ENCODE peak calls at places on chromosomes 5 and 9, in five cellular contexts. G is ureter; L is SW480; P is cerebellum; J is stimulated activated CD8-positive, alpha-beta memory T cell treated with anti-CD3 and anti-CD28 coated beads, Interleukin-7, amount 100 ng/mL, for 4 hours. H is an unnamed sample.

GRCh38 chr5:129820-130219 is 37.9 kb downstream of the PLEKHG4B start:
- DNase-seq in P (no peak), G (no peak), L (peak), J (no peak), H (no peak)

GRCh38 chr9:90830977-90831376 is 29.4 kb downstream of the SYK start:
- DNase-seq in G (no peak), L (no peak), J (no peak), P (no peak), H (peak)

GRCh38 chr9:15735083-15735974 is 182.5 kb downstream of the CCDC171 start:
- DNase-seq in L (no peak), G (no peak), J (no peak), P (no peak), H (no peak)

GRCh38 chr9:125558453-125559084 is 148.4 kb downstream of the MAPKAP1 start:
- DNase-seq in J (peak), G (peak), L (peak), P (no peak), H (peak)

GRCh38 chr5:15598294-15598902 is 98.4 kb downstream of the FBXL7 start:
- DNase-seq in J (no peak), P (no peak), G (no peak), L (no peak), H (peak)

GRCh38 chr5:171313481-171314206 is 4.6 kb downstream of the TLX3 start:
- DNase-seq in P (no peak), G (no peak), L (no peak), J (no peak), H (peak)

GRCh38 chr5:132253452-132254320 is 3.8 kb upstream of the PDLIM4 start:
- DNase-seq in G (peak), P (no peak), L (no peak), J (no peak), H (peak)

GRCh38 chr5:54717870-54718269 is 200.3 kb downstream of the SNX18 start:
- DNase-seq in G (no peak), P (no peak), L (no peak), J (no peak), H (no peak)

GRCh38 chr9:13267743-13268142 is 11.7 kb downstream of the MPDZ start:
- DNase-seq in J (no peak), L (no peak), P (no peak), G (no peak), H (no peak)

GRCh38 chr9:138065287-138065686 is 187.7 kb downstream of the CACNA1B start:
- DNase-seq in P (no peak), J (no peak), G (no peak), L (no peak), H (no peak)

GRCh38 chr5:172713113-172713808 is 57.7 kb downstream of the DUSP1 start:
- DNase-seq in G (no peak), J (peak), L (no peak), P (peak), H (peak)

GRCh38 chr5:40676643-40677333 is 2.9 kb upstream of the PTGER4 start:
- DNase-seq in L (peak), J (no peak), P (no peak), G (no peak), H (peak)

GRCh38 chr5:14168139-14168792 is 25.1 kb downstream of the TRIO start:
- DNase-seq in J (no peak), G (no peak), P (no peak), L (no peak), H (peak)

GRCh38 chr9:121902483-121903135 is 190.5 kb downstream of the TTLL11 start:
- DNase-seq in L (no peak), P (no peak), G (no peak), J (no peak), H (no peak)

GRCh38 chr5:103218164-103218563 is 40.4 kb upstream of the MACIR start:
- DNase-seq in L (no peak), P (no peak), G (no peak), J (no peak), H (no peak)

GRCh38 chr5:93503598-93504067 is 77.4 kb downstream of the NR2F1-AS1 start:
- DNase-seq in G (no peak), P (no peak), L (no peak), J (no peak), H (no peak)

GRCh38 chr9:21802418-21803000 is at the start of gene MTAP:
- DNase-seq in G (peak), J (peak), P (peak), L (peak), H (peak)

GRCh38 chr5:56026863-56027300 is 32.1 kb upstream of the IL6ST start:
- DNase-seq in J (no peak), G (no peak), L (no peak), P (no peak), H (no peak)

GRCh38 chr5:61280205-61280604 is 51.9 kb upstream of the ZSWIM6 start:
- DNase-seq in J (no peak), P (no peak), L (peak), G (no peak), H (peak)

GRCh38 chr9:130201974-130202373 is 29.8 kb downstream of the NCS1 start:
- DNase-seq in L (no peak), J (no peak), G (no peak), P (no peak), H (no peak)

GRCh38 chr5:5244581-5244980 is 104.5 kb downstream of the ADAMTS16 start:
- DNase-seq in J (no peak), L (no peak), P (no peak), G (no peak), H (no peak)

GRCh38 chr9:121725008-121725795 is 73.8 kb downstream of the DAB2IP start:
- DNase-seq in P (peak), L (no peak), G (peak), J (no peak), H (peak)

GRCh38 chr5:148790545-148791333 is 35.7 kb upstream of the ADRB2 start:
- DNase-seq in G (no peak), J (no peak), P (no peak), L (peak), H (no peak)

GRCh38 chr5:132294728-132295504 is 722 bp downstream of the SLC22A4 start:
- DNase-seq in J (peak), P (no peak), L (peak), G (peak), H (peak)

GRCh38 chr5:27312291-27312690 is 273.9 kb upstream of the CDH9 start:
- DNase-seq in P (no peak), G (no peak), L (no peak), J (no peak), H (no peak)

GRCh38 chr9:98117984-98118639 is 910 bp downstream of the TRIM14 start:
- DNase-seq in L (peak), J (peak), G (no peak), P (no peak), H (peak)

GRCh38 chr9:130905125-130905901 is 8.7 kb upstream of the QRFP start:
- DNase-seq in P (no peak), G (no peak), L (no peak), J (no peak), H (no peak)

GRCh38 chr9:125146247-125146646 is 2.9 kb upstream of the SCAI start:
- DNase-seq in P (no peak), L (no peak), G (no peak), J (no peak), H (no peak)

GRCh38 chr5:35822541-35822940 is 34.1 kb upstream of the IL7R start:
- DNase-seq in P (no peak), L (no peak), J (no peak), G (no peak), H (no peak)

GRCh38 chr9:71446499-71447411 is 321.6 kb downstream of the CEMIP2 start:
- DNase-seq in J (no peak), P (peak), G (peak), L (peak), H (peak)

GRCh38 chr9:137492464-137493162 is 33.5 kb upstream of the NSMF start:
- DNase-seq in G (no peak), J (no peak), L (peak), P (no peak), H (peak)

GRCh38 chr5:36403601-36404311 is 102.1 kb upstream of the RANBP3L start:
- DNase-seq in J (no peak), P (peak), L (no peak), G (no peak), H (no peak)

GRCh38 chr5:147455321-147455720 is 54.5 kb downstream of the DPYSL3 start:
- DNase-seq in J (no peak), P (no peak), G (peak), L (peak), H (no peak)

GRCh38 chr5:87119588-87119987 is 148.1 kb upstream of the RASA1 start:
- DNase-seq in L (no peak), P (no peak), J (no peak), G (no peak), H (no peak)

GRCh38 chr9:117249799-117250198 is 165.1 kb downstream of the ASTN2 start:
- DNase-seq in L (no peak), P (no peak), J (no peak), G (no peak), H (no peak)

GRCh38 chr9:21681641-21682040 is 120.8 kb upstream of the MTAP start:
- DNase-seq in G (no peak), P (no peak), L (peak), J (no peak), H (peak)

H was measured in DMS53.